ENCODE peak calls at places on chromosome 9, in eight cellular contexts. U is spleen, A is IMR-90, C is uterus, F is HepG2, O is body of pancreas, P is thyroid gland, M is heart left ventricle. Z is an unnamed sample.

GRCh38 chr9:87732756-87733155 is 6.8 kb downstream of the CTSL start:
- DNase-seq in U (no peak), O (no peak), A (no peak), M (no peak), F (no peak), C (no peak), P (no peak), Z (no peak)

GRCh38 chr9:27183701-27184100 is 74.7 kb downstream of the TEK start:
- DNase-seq in O (no peak), P (peak; percentile 29), M (no peak), U (no peak), A (peak; percentile 50), F (no peak), C (no peak), Z (no peak)

GRCh38 chr9:83299556-83299955 is 236.6 kb upstream of the RASEF start:
- DNase-seq in O (no peak), U (no peak), P (no peak), M (no peak), F (no peak), A (no peak), C (no peak), Z (peak; percentile 29)

GRCh38 chr9:18359335-18359734 is 114.6 kb upstream of the ADAMTSL1 start:
- DNase-seq in A (peak; percentile 83), P (no peak), O (no peak), C (no peak), M (no peak), F (no peak), U (no peak), Z (no peak)

GRCh38 chr9:88198346-88198807 is 60.1 kb upstream of the SPATA31C2 start:
- DNase-seq in O (peak; percentile 20), A (peak; percentile 72), M (no peak), F (no peak), U (no peak), P (no peak), C (peak; percentile 32), Z (peak; percentile 36)

GRCh38 chr9:32854271-32854670 is 70.9 kb downstream of the TMEM215 start:
- DNase-seq in A (no peak), M (no peak), O (no peak), F (no peak), P (no peak), U (no peak), C (no peak), Z (no peak)

GRCh38 chr9:74783408-74783807 is 104.3 kb downstream of the TRPM6 start:
- DNase-seq in A (peak; percentile 69), U (no peak), F (no peak), O (no peak), M (no peak), C (no peak), P (no peak), Z (no peak)

GRCh38 chr9:101566904-101567724 is 27.7 kb downstream of the PPP3R2 start:
- DNase-seq in C (no peak), M (no peak), A (peak; percentile 68), O (peak; percentile 18), P (no peak), U (no peak), F (peak; percentile 48), Z (no peak)

GRCh38 chr9:122562134-122562760 is 9.3 kb downstream of the OR1N2 start:
- DNase-seq in P (no peak), U (no peak), O (no peak), F (no peak), M (no peak), C (no peak), A (no peak), Z (no peak)

GRCh38 chr9:21933281-21933680 is 60.9 kb downstream of the CDKN2A start:
- DNase-seq in F (no peak), A (no peak), U (no peak), M (no peak), P (no peak), O (no peak), C (no peak), Z (no peak)

GRCh38 chr9:68961587-68961986 is 52.3 kb downstream of the PRKACG start:
- DNase-seq in P (no peak), F (no peak), U (no peak), O (no peak), A (no peak), C (no peak), M (no peak), Z (no peak)

GRCh38 chr9:133002147-133003070 is 23.9 kb downstream of the GFI1B start:
- DNase-seq in U (peak; percentile 48), P (no peak), C (no peak), A (no peak), O (no peak), M (no peak), F (no peak), Z (no peak)

GRCh38 chr9:68708513-68708912 is 3.5 kb downstream of the PIP5K1B start:
- DNase-seq in P (no peak), O (no peak), M (no peak), C (no peak), U (no peak), A (no peak), F (no peak), Z (no peak)

GRCh38 chr9:5650356-5651105 is 21.6 kb downstream of the RIC1 start:
- DNase-seq in C (no peak), F (no peak), O (no peak), A (no peak), P (no peak), U (no peak), M (no peak), Z (no peak)

GRCh38 chr9:116550728-116551436 is 136.2 kb upstream of the TRIM32 start:
- DNase-seq in U (no peak), O (no peak), C (peak; percentile 59), F (no peak), P (no peak), A (peak; percentile 56), M (no peak), Z (no peak)
- TF ChIP-seq CTCF in U (no peak), O (no peak), C (no peak), F (no peak), P (no peak), A (no peak), M (no peak), Z (no peak)

GRCh38 chr9:124657526-124657925 is 113.6 kb downstream of the NR6A1 start:
- DNase-seq in P (peak; percentile 14), F (no peak), A (no peak), U (no peak), M (no peak), O (no peak), C (no peak), Z (no peak)

GRCh38 chr9:124661184-124661755 is 109.8 kb downstream of the NR6A1 start:
- DNase-seq in P (no peak), M (no peak), O (no peak), U (no peak), C (no peak), F (no peak), A (peak; percentile 19), Z (no peak)

GRCh38 chr9:124658165-124659017 is 112.7 kb downstream of the NR6A1 start:
- DNase-seq in U (peak; percentile 74), F (peak; percentile 76), A (peak; percentile 97), O (peak; percentile 75), P (peak; percentile 87), M (peak; percentile 85), C (peak; percentile 24), Z (peak; percentile 65)

GRCh38 chr9:124660341-124660801 is 110.7 kb downstream of the NR6A1 start:
- DNase-seq in M (peak; percentile 11), U (no peak), P (peak; percentile 42), F (peak; percentile 36), O (no peak), C (no peak), A (peak; percentile 61), Z (no peak)

DNA sequence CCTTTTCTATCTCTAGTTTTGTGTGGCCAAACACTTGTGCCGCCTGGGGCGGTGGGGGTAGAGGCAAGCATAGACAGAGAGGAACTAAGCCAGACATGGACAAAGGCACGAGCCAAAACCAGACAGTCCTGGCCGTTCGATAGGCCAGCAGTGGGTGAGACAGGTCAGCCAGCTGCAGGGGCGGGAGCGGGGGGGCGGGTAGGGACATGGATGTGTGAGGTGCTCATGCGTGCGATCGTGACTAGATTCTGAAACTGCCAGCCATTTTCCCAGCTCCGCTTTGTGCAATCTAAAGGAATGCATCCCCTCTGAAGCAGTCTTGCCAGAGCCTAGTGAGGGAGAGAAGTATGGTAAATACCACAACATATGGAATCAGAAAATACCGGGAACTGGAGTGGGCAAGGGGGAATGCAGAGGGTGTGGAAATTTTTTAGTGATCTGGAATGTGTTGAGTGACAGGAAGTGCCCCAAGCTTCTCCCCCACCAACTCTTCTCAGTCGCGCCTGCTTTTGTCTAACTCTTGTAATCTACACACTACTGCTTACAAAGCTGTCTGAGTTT is 111.9 kb downstream of the NR6A1 start:
- DNase-seq in C (peak; percentile 48), O (peak; percentile 73), F (peak; percentile 93), U (peak; percentile 83), P (peak; percentile 91), M (peak; percentile 81), A (peak; percentile 97), Z (peak; percentile 92)
- TF ChIP-seq POLR2A in C (no peak), O (peak; percentile 39), F (peak; percentile 84), U (no peak), P (peak; percentile 29), M (no peak), A (peak; percentile 86), Z (no peak)

GRCh38 chr9:113587471-113588031 is 124.0 kb downstream of the RGS3 start:
- DNase-seq in C (peak; percentile 56), M (peak; percentile 85), P (no peak), F (no peak), O (no peak), U (peak; percentile 83), A (peak; percentile 38), Z (no peak)
- TF ChIP-seq CTCF in C (peak; percentile 62), M (peak; percentile 38), P (no peak), F (peak; percentile 68), O (no peak), U (peak; percentile 53), A (peak; percentile 63), Z (no peak)

GRCh38 chr9:109797006-109797405 is 17.0 kb downstream of the PALM2AKAP2 start:
- DNase-seq in F (no peak), C (no peak), P (no peak), A (no peak), M (no peak), U (no peak), O (no peak), Z (no peak)

GRCh38 chr9:109794361-109795012 is 14.5 kb downstream of the PALM2AKAP2 start:
- DNase-seq in P (no peak), F (no peak), C (no peak), M (no peak), A (peak; percentile 15), U (no peak), O (no peak), Z (no peak)

GRCh38 chr9:109796081-109796480 is 16.1 kb downstream of the PALM2AKAP2 start:
- DNase-seq in A (no peak), U (no peak), M (no peak), F (no peak), O (no peak), C (no peak), P (no peak), Z (no peak)

GRCh38 chr9:109793921-109794320 is 13.9 kb downstream of the PALM2AKAP2 start:
- DNase-seq in F (no peak), C (no peak), M (no peak), O (no peak), P (no peak), A (no peak), U (no peak), Z (no peak)

DNA sequence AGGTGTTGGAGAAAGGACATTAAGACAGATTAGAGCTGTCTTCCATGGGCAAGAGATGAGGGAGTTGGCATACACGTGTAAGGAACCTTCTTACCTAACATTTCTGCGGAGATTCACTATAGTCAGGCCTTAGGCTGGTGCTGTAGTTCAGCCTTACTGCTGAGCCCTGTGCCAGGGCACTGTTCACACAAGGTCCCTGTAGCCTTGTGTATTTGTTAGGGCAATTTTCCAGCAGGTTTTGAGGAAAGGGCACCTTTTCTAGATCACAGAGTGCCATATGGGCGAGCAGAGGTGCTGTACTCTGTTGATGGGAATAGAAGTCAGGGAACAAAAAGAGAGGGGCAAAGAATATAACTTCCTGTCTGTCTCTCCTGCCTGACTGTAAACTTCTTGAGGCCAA is 15.6 kb downstream of the PALM2AKAP2 start:
- DNase-seq in O (no peak), F (no peak), C (no peak), U (no peak), P (no peak), A (no peak), M (no peak), Z (no peak)
- TF ChIP-seq POLR2A in O (no peak), F (no peak), C (no peak), U (no peak), P (no peak), A (no peak), M (no peak), Z (no peak)

Z was measured in lower leg skin.